ENCODE peak calls at places on chromosome 4, in five cellular contexts. J is psoas muscle, H is HepG2, R is pancreas, I is neural progenitor cell. B is an unnamed sample. For H3K27me3, the result is how much of the 10 kb centered on the place peaks cover.

GRCh38 chr4:129246850-129247542 is 151.0 kb downstream of the C4orf33 start:
- DNase-seq in R (no peak), J (no peak), I (no peak), H (no peak), B (no peak)

GRCh38 chr4:149793459-149793858 is 22.2 kb downstream of the IQCM start:
- DNase-seq in J (no peak), R (no peak), I (no peak), H (no peak), B (no peak)

GRCh38 chr4:26896636-26897035 is 36.0 kb downstream of the STIM2 start:
- DNase-seq in R (no peak), I (no peak), J (no peak), H (no peak), B (no peak)

GRCh38 chr4:13173974-13174373 is 310.2 kb downstream of the RAB28 start:
- DNase-seq in J (peak), R (no peak), H (no peak), I (no peak), B (no peak)

GRCh38 chr4:148857973-148858534 is 415.8 kb upstream of the NR3C2 start:
- DNase-seq in J (no peak), I (no peak), R (no peak), H (no peak), B (no peak)

GRCh38 chr4:54998991-54999390 is 126.4 kb downstream of the KDR start:
- DNase-seq in I (peak), H (no peak), R (no peak), J (no peak), B (no peak)

GRCh38 chr4:123896446-123897071 is 500.0 kb downstream of the SPRY1 start:
- DNase-seq in H (no peak), J (no peak), I (no peak), R (no peak), B (no peak)

GRCh38 chr4:94548571-94548970 is 96.8 kb downstream of the PDLIM5 start:
- DNase-seq in I (peak), H (peak), R (no peak), J (no peak), B (no peak)

GRCh38 chr4:138308421-138308820 is 66.3 kb upstream of the SLC7A11 start:
- DNase-seq in H (no peak), I (no peak), R (no peak), J (no peak), B (peak)

GRCh38 chr4:123937612-123938011 is 541.0 kb downstream of the SPRY1 start:
- DNase-seq in I (no peak), J (no peak), H (no peak), R (no peak), B (no peak)

GRCh38 chr4:78297075-78297815 is 240.1 kb downstream of the FRAS1 start:
- DNase-seq in J (no peak), H (no peak), R (no peak), I (no peak), B (peak)

GRCh38 chr4:99403380-99404194 is 31.6 kb downstream of the ADH7 start:
- DNase-seq in R (no peak), H (peak), J (no peak), I (no peak), B (no peak)

GRCh38 chr4:8602686-8603430 is 10.3 kb downstream of the CPZ start:
- DNase-seq in R (no peak), I (no peak), J (no peak), H (no peak), B (no peak)

GRCh38 chr4:105191621-105192210 is 45.0 kb downstream of the TET2 start:
- DNase-seq in R (no peak), I (no peak), J (no peak), H (no peak), B (no peak)

GRCh38 chr4:41692717-41693345 is 55.7 kb downstream of the PHOX2B start:
- DNase-seq in H (peak), I (peak), J (peak), R (peak), B (no peak)

GRCh38 chr4:71713611-71714203 is 70.2 kb downstream of the GC start:
- DNase-seq in I (peak), H (peak), R (no peak), J (no peak), B (no peak)

GRCh38 chr4:8264106-8264505 is 5.4 kb upstream of the HTRA3 start:
- DNase-seq in J (no peak), I (no peak), R (no peak), H (no peak), B (no peak)

GRCh38 chr4:25159837-25160713 is at the start of gene SEPSECS:
- DNase-seq in H (peak), J (peak), R (peak), I (peak), B (peak)

GRCh38 chr4:94472056-94472826 is 20.5 kb downstream of the PDLIM5 start:
- DNase-seq in R (no peak), H (peak), J (no peak), I (no peak), B (no peak)

GRCh38 chr4:78288327-78288726 is 231.2 kb downstream of the FRAS1 start:
- DNase-seq in R (no peak), H (no peak), J (no peak), I (no peak), B (no peak)

GRCh38 chr4:41119867-41120295 is 94.5 kb downstream of the APBB2 start:
- DNase-seq in R (no peak), H (no peak), I (no peak), J (peak), B (no peak)

GRCh38 chr4:189124149-189124758 is 816.4 kb upstream of the FRG1 start:
- DNase-seq in I (peak), R (no peak), H (peak), J (no peak), B (no peak)

GRCh38 chr4:38160487-38161207 is 200.4 kb downstream of the PTTG2 start:
- DNase-seq in R (no peak), H (peak), J (peak), I (peak), B (peak)

GRCh38 chr4:127698789-127699200 is 31.4 kb upstream of the SLC25A31 start:
- DNase-seq in J (no peak), H (no peak), R (no peak), I (no peak), B (peak)

GRCh38 chr4:112523008-112523440 is 7.0 kb upstream of the NEUROG2 start:
- DNase-seq in R (peak), I (peak), J (no peak), H (no peak), B (no peak)

GRCh38 chr4:141497627-141498026 is 138.8 kb upstream of the IL15 start:
- DNase-seq in R (no peak), J (no peak), H (no peak), I (no peak), B (no peak)

GRCh38 chr4:70654605-70655011 is 11.7 kb downstream of the JCHAIN start:
- DNase-seq in R (no peak), H (no peak), I (no peak), J (no peak), B (no peak)

GRCh38 chr4:83214079-83214478 is 70.5 kb downstream of the COQ2 start:
- DNase-seq in I (no peak), J (no peak), R (no peak), H (no peak), B (no peak)

GRCh38 chr4:168019019-168019651 is 73.2 kb upstream of the ANXA10 start:
- DNase-seq in I (no peak), H (no peak), R (no peak), J (no peak), B (no peak)

GRCh38 chr4:156347412-156348075 is 393.9 kb upstream of the CTSO start:
- DNase-seq in H (no peak), R (no peak), I (no peak), J (no peak), B (peak)

GRCh38 chr4:156344397-156344796 is 390.7 kb upstream of the CTSO start:
- DNase-seq in R (no peak), J (no peak), I (no peak), H (no peak), B (no peak)

DNA sequence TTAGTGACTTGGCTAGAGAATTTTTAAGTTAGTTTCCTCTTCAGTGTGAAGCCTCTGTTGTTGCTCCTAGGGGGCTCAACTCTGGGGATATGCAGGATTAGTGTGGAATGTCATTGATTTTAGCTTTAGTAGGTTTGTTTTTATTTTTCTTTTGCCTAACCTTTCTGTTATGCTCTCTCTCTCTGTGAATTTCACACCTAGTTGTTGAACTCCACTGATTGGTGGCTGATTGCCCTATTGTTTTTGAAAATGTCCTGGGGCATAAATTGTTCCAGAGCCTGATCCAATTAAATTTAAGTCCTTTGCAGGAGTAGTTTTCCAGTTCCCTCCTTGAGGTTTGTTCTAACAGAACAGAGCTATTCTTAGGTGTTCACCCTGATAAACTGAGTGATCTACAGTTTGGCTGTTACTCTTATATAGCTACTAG is 393.3 kb upstream of the CTSO start:
- DNase-seq in R (no peak), J (no peak), H (no peak), I (peak), B (no peak)
- H3K4me3 ChIP-seq in R (no peak), J (no peak), H (no peak), I (no peak), B (no peak)

GRCh38 chr4:1001561-1002130 is 8.4 kb upstream of the SLC26A1 start:
- DNase-seq in I (no peak), H (no peak), J (no peak), R (no peak), B (no peak)
- H3K27me3 ChIP-seq in I (half or more), H (under half), J (half or more), R (under half), B (under half)

GRCh38 chr4:183987987-183988392 is 82.9 kb downstream of the STOX2 start:
- DNase-seq in J (peak), I (peak), R (no peak), H (peak), B (peak)
- H3K4me3 ChIP-seq in J (peak), I (peak), R (peak), H (no peak), B (peak)

GRCh38 chr4:84856468-84856867 is 110.0 kb downstream of the WDFY3 start:
- DNase-seq in R (no peak), J (no peak), H (no peak), I (peak), B (no peak)
- H3K27me3 ChIP-seq in R (under half), J (under half), H (under half), I (under half), B (under half)

DNA sequence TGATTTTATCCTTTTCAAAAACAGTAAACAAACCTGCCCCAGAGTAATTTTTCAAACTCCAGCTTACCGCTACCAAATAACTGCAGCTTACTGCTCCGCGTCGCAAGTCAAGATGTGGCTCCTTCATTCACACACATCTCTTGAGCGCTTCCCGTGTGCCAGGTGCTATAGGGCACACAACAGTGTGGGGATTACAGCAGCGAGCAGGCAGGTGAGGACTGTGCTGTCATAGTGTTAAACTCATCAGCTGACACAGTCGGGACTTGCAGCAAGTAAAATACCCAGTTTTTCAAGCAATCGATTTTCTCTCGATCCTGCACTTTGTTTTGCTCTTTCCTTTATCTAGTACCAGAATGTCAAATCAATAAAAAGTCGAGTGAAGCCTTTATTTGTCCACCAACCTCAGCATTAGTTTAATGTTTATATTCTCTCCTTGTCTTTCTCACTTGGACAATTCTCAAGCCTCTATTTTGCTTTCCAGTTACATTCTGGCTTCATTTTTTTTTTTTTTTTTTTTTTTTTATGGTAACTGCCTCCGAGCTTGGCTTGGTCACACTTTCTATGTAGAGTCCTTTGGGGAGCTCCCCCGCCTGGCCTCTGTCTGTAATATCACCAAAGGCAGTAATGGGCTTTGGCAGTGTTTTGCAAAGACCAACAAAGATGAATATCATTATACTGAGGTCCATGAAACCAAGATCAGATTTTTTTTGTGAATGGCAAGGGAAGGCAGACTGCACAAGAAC is 8.3 kb upstream of the ASB5 start:
- DNase-seq in J (peak), I (peak), H (peak), R (peak), B (no peak)
- H3K4me3 ChIP-seq in J (peak), I (no peak), H (no peak), R (peak), B (no peak)

GRCh38 chr4:82045267-82045666 is 328.5 kb downstream of the HNRNPD start:
- DNase-seq in I (no peak), H (no peak), R (no peak), J (no peak), B (no peak)

GRCh38 chr4:82042042-82042441 is 331.7 kb downstream of the HNRNPD start:
- DNase-seq in I (no peak), R (no peak), H (no peak), J (no peak), B (no peak)

GRCh38 chr4:82043081-82043808 is 330.5 kb downstream of the HNRNPD start:
- DNase-seq in I (peak), J (no peak), H (peak), R (peak), B (no peak)

GRCh38 chr4:82043809-82044137 is 330.0 kb downstream of the HNRNPD start:
- DNase-seq in H (no peak), I (no peak), R (no peak), J (no peak), B (no peak)

GRCh38 chr4:82044141-82044993 is 329.4 kb downstream of the HNRNPD start:
- DNase-seq in J (peak), R (peak), H (no peak), I (peak), B (no peak)
- H3K27me3 ChIP-seq in J (under half), R (under half), H (under half), I (half or more), B (under half)

GRCh38 chr4:140013088-140013487 is 140.9 kb downstream of the MAML3 start:
- DNase-seq in J (no peak), I (no peak), H (no peak), R (no peak), B (no peak)
- H3K4me3 ChIP-seq in J (peak), I (no peak), H (no peak), R (peak), B (no peak)

DNA sequence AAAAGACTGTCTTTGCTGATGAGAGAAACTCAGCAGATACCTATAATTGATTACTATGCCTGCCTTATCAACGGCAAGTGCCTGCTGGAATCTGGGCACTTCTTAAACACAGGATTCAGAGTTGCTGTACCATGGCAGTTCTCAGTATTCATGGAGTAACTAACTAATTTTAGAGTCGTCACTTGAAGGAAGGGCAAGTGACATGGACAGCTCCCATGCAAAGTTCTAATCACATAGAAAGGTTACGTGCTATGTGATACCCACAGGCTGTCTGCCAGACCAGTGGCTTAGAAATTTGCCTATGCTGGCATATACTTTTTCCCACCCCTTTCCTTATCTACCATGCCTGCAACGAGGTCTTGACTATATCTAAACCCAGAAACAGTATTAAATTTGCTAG is 931.1 kb upstream of the TENM3 start:
- DNase-seq in I (no peak), J (no peak), H (no peak), R (no peak), B (no peak)
- H3K27me3 ChIP-seq in I (under half), J (under half), H (under half), R (under half), B (under half)

DNA sequence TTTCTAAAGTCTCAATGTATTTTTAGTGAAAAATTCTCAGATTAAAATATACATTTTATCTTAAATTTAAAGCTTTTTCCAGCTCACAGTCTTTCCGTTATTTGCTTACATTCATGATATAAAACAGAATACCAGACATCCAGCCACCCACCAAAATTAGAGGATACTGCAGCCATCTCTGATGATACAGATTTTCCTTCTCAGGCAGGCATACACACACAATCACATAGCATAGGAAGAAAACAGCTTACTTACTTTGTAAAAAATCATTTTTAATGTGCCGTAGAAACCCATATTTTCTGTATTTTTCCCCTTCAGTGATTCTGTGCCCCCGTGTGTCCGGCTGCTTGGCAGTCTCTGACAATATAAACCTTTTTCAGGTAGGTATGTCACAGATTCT is 183.7 kb downstream of the FBXW7 start:
- DNase-seq in H (no peak), R (no peak), J (no peak), I (no peak), B (no peak)
- H3K4me3 ChIP-seq in H (peak), R (peak), J (peak), I (peak), B (peak)

DNA sequence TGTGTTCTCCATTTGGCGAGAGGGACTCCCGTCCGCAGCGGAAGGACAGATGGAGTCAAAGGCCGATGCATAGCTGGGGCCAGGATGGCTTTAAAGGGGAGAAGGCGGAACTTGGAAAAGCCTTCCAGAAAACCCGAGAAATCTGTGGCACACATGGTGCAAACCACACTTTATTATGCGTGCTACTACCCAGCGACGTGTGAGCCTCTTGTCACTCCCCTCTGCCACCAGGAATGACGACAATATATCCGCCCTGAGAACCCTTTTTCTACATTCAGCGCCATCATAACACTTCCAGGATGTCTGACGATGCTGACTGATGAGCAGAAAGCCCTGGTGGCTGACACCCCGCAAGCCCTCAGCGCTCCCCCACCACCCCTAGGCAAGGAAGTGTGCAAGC is 689 bp upstream of the DCHS2 start:
- DNase-seq in I (peak), R (no peak), H (no peak), J (no peak), B (no peak)
- H3K27me3 ChIP-seq in I (half or more), R (under half), H (under half), J (half or more), B (under half)